ENCODE peak calls at places on chromosomes 12 and 14, in four cellular contexts. A is K562, S is HepG2, E is GM12878. P is an unnamed sample.

GRCh38 chr12:78060186-78060585 is 229.5 kb downstream of the NAV3 start:
- DNase-seq in A (no peak), S (no peak), E (no peak), P (no peak)

GRCh38 chr14:76662580-76662979 is 98.7 kb upstream of the VASH1 start:
- DNase-seq in S (no peak), E (no peak), A (no peak), P (no peak)

GRCh38 chr12:67827820-67828383 is 161.3 kb upstream of the IFNG-AS1 start:
- DNase-seq in A (no peak), S (no peak), E (no peak), P (peak)

GRCh38 chr14:88989911-88990310 is 165.5 kb downstream of the TTC8 start:
- DNase-seq in A (no peak), E (no peak), S (no peak), P (no peak)

GRCh38 chr12:94186461-94187237 is 38.3 kb downstream of the PLXNC1 start:
- DNase-seq in A (no peak), E (no peak), S (no peak), P (no peak)

GRCh38 chr14:20332386-20332945 is 613 bp downstream of the CCNB1IP1 start:
- DNase-seq in S (peak), A (peak), E (no peak), P (no peak)

GRCh38 chr12:3187846-3188755 is 110.9 kb downstream of the TSPAN9 start:
- DNase-seq in A (no peak), E (no peak), S (no peak), P (no peak)

GRCh38 chr14:36214476-36215216 is 38.1 kb upstream of the PTCSC3 start:
- DNase-seq in S (no peak), A (no peak), E (no peak), P (no peak)

GRCh38 chr12:127548123-127548553 is 718.8 kb upstream of the TMEM132C start:
- DNase-seq in A (no peak), E (no peak), S (no peak), P (no peak)

GRCh38 chr12:108875280-108875679 is 4.6 kb upstream of the DAO start:
- DNase-seq in S (no peak), E (no peak), A (no peak), P (no peak)

GRCh38 chr14:51147183-51147582 is 52.3 kb upstream of the TRIM9 start:
- DNase-seq in A (no peak), E (no peak), S (peak), P (no peak)

GRCh38 chr12:59115526-59115925 is 195.2 kb upstream of the LRIG3 start:
- DNase-seq in A (no peak), S (no peak), E (no peak), P (no peak)

GRCh38 chr12:34389378-34390170 is 367.3 kb downstream of the ALG10 start:
- DNase-seq in S (no peak), E (no peak), A (no peak), P (no peak)

GRCh38 chr14:26401170-26401968 is 196.5 kb downstream of the NOVA1 start:
- DNase-seq in E (no peak), A (no peak), S (no peak), P (no peak)

GRCh38 chr14:73235531-73236155 is 1.7 kb upstream of the PAPLN start:
- DNase-seq in S (no peak), A (no peak), E (no peak), P (no peak)

GRCh38 chr12:131155131-131155530 is 201.4 kb downstream of the ADGRD1 start:
- DNase-seq in S (no peak), E (no peak), A (no peak), P (no peak)

GRCh38 chr12:113359939-113360748 is 1.8 kb downstream of the PLBD2 start:
- DNase-seq in S (peak), A (no peak), E (no peak), P (no peak)

GRCh38 chr14:60622920-60623263 is 26.4 kb downstream of the SIX1 start:
- DNase-seq in A (no peak), E (no peak), S (no peak), P (no peak)

GRCh38 chr12:111409403-111410228 is 3.9 kb downstream of the SH2B3 start:
- DNase-seq in E (no peak), A (peak), S (no peak), P (no peak)

GRCh38 chr12:84069699-84070098 is 842.9 kb downstream of the SLC6A15 start:
- DNase-seq in A (no peak), E (no peak), S (no peak), P (no peak)

GRCh38 chr12:105025890-105026289 is 39.8 kb downstream of the NOPCHAP1 start:
- DNase-seq in A (no peak), S (no peak), E (no peak), P (no peak)

GRCh38 chr12:119195256-119195655 is 16.5 kb downstream of the HSPB8 start:
- DNase-seq in S (no peak), E (no peak), A (no peak), P (no peak)
- TF ChIP-seq BHLHE40 in S (no peak), E (no peak), A (no peak), P (no peak)

GRCh38 chr14:92635031-92635430 is 113.4 kb downstream of the LGMN start:
- DNase-seq in E (no peak), A (no peak), S (no peak), P (no peak)
- TF ChIP-seq FOXK2 in E (no peak), A (no peak), S (no peak), P (no peak)

DNA sequence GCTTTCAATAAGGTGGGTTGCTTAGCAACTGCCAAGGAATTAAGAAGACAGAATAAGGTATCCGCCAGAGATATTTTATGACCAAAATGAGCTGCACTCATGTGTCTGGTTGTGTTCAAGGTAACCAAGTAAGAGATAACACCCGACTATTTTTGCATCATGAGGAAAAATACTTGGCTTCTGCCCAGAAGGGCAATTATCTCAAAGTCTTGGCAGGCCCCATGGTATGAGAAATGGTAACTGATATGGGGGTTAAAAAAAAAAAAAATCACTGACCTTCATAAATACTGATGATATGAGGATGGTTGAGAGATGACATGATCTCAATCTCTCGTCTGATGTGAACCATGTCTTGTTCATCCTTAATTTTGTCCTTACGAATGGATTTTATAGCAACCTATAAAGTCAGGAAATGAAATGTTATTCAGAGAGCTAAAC is 32.6 kb downstream of the NUAK1 start:
- DNase-seq in E (no peak), A (no peak), S (no peak), P (no peak)
- TF ChIP-seq BHLHE40 in E (no peak), A (no peak), S (no peak), P (no peak)

GRCh38 chr12:7099290-7099996 is 7.2 kb upstream of the C1R start:
- DNase-seq in S (no peak), A (no peak), E (no peak), P (no peak)

GRCh38 chr12:7101047-7101693 is 7.8 kb downstream of the C1RL start:
- DNase-seq in A (no peak), S (no peak), E (no peak), P (no peak)

GRCh38 chr12:7102582-7102981 is 6.4 kb downstream of the C1RL start:
- DNase-seq in S (no peak), E (no peak), A (no peak), P (no peak)

GRCh38 chr12:7101694-7102131 is 7.3 kb downstream of the C1RL start:
- DNase-seq in E (no peak), S (no peak), A (no peak), P (no peak)

GRCh38 chr12:7100239-7100638 is 8.0 kb upstream of the C1R start:
- DNase-seq in A (no peak), S (no peak), E (no peak), P (no peak)
- TF ChIP-seq FOXK2 in A (no peak), S (no peak), E (no peak), P (no peak)

GRCh38 chr14:104634031-104634760 is 29.6 kb upstream of the TMEM179 start:
- DNase-seq in S (no peak), A (no peak), E (no peak), P (no peak)
- TF ChIP-seq BHLHE40 in S (no peak), A (no peak), E (no peak), P (no peak)

DNA sequence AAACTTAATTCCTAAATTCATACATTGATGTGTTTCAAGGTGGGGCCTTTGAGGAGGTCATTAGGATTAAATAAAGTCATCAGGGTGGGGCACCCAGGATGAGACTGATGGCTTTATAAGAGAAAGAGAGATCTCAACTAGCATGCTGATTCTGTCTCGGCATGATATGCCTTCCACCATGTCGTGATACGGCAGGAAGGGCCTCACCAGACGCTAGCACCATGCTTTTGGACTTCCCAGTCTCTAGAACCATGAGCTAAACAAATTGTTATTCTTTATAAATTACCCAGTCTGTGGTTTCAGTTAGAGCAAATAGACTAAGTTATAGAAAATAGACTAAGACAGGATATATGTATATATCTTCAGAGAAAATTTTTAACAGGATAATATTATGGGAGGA is 759.6 kb downstream of the MED13L start:
- DNase-seq in A (no peak), E (no peak), S (no peak), P (no peak)
- TF ChIP-seq FOXK2 in A (no peak), E (no peak), S (no peak), P (no peak)

GRCh38 chr14:55500708-55501107 is 60.3 kb upstream of the TBPL2 start:
- DNase-seq in S (no peak), E (no peak), A (no peak), P (no peak)

GRCh38 chr14:55500219-55500701 is 59.8 kb upstream of the TBPL2 start:
- DNase-seq in S (peak), E (no peak), A (peak), P (no peak)

GRCh38 chr14:55508676-55509075 is 68.3 kb upstream of the TBPL2 start:
- DNase-seq in S (no peak), A (no peak), E (no peak), P (no peak)

GRCh38 chr14:55505846-55506245 is 65.4 kb upstream of the TBPL2 start:
- DNase-seq in S (no peak), A (no peak), E (no peak), P (no peak)

GRCh38 chr14:55502746-55503284 is 62.4 kb upstream of the TBPL2 start:
- DNase-seq in A (no peak), S (no peak), E (no peak), P (no peak)
- TF ChIP-seq BHLHE40 in A (no peak), S (no peak), E (no peak), P (no peak)

GRCh38 chr14:50037837-50038236 is 78.5 kb downstream of the VCPKMT start:
- DNase-seq in S (no peak), A (peak), E (no peak), P (no peak)
- TF ChIP-seq FOXK2 in S (no peak), A (no peak), E (no peak), P (no peak)

GRCh38 chr14:101200650-101201516 is 297.4 kb upstream of the RTL1 start:
- DNase-seq in A (no peak), E (no peak), S (no peak), P (no peak)

GRCh38 chr14:101197595-101198397 is 294.3 kb upstream of the RTL1 start:
- DNase-seq in E (no peak), S (no peak), A (no peak), P (no peak)

GRCh38 chr14:101200008-101200649 is 296.6 kb upstream of the RTL1 start:
- DNase-seq in A (no peak), E (no peak), S (no peak), P (no peak)

GRCh38 chr14:101198398-101199027 is 295.0 kb upstream of the RTL1 start:
- DNase-seq in E (no peak), S (no peak), A (no peak), P (no peak)

GRCh38 chr14:101199028-101199770 is 295.7 kb upstream of the RTL1 start:
- DNase-seq in A (no peak), E (no peak), S (no peak), P (no peak)
- TF ChIP-seq BHLHE40 in A (no peak), E (no peak), S (no peak), P (no peak)

P was measured in HEK293T.